ENCODE peak calls at places on chromosomes 5 and 9, in seven cellular contexts. V, E, G, D, P, I and Y are unnamed samples.

GRCh38 chr9:82035332-82035731 is 46.8 kb downstream of the SPATA31D1 start:
- DNase-seq in G (no peak), V (no peak), D (no peak), P (no peak), E (no peak), I (no peak), Y (no peak)

GRCh38 chr5:1840741-1841521 is 39.7 kb downstream of the NDUFS6 start:
- DNase-seq in G (no peak), D (no peak), P (no peak), E (no peak), I (no peak), V (no peak), Y (no peak)

GRCh38 chr5:9924614-9925013 is 294.5 kb upstream of the TAS2R1 start:
- DNase-seq in G (no peak), P (no peak), E (no peak), V (no peak), I (no peak), D (peak), Y (peak)

GRCh38 chr5:95808686-95809413 is 13.7 kb downstream of the GLRX start:
- DNase-seq in E (peak), I (peak), V (peak), D (peak), G (peak), P (no peak), Y (peak)

GRCh38 chr9:7828344-7828743 is 28.8 kb upstream of the DMAC1 start:
- DNase-seq in E (no peak), P (no peak), V (no peak), G (no peak), I (no peak), D (no peak), Y (no peak)

GRCh38 chr9:134592018-134592818 is 49.4 kb upstream of the COL5A1 start:
- DNase-seq in D (no peak), P (no peak), I (no peak), G (peak), V (no peak), E (no peak), Y (peak)

GRCh38 chr9:101365181-101365580 is 19.6 kb downstream of the BAAT start:
- DNase-seq in G (no peak), I (no peak), V (no peak), E (no peak), D (no peak), P (no peak), Y (peak)

GRCh38 chr9:106602354-106602753 is 260.6 kb upstream of the ZNF462 start:
- DNase-seq in E (no peak), V (no peak), G (no peak), D (no peak), I (no peak), P (no peak), Y (no peak)

GRCh38 chr5:10695055-10695649 is 65.9 kb downstream of the DAP start:
- DNase-seq in V (peak), E (no peak), G (peak), I (no peak), P (peak), D (no peak), Y (peak)

GRCh38 chr9:69564557-69564956 is 107.6 kb downstream of the APBA1 start:
- DNase-seq in V (no peak), I (no peak), D (no peak), G (no peak), P (no peak), E (no peak), Y (no peak)